ENCODE peak calls at places on chromosomes 12 and 14, in six cellular contexts. L, O, N, A, C and X are unnamed samples.

GRCh38 chr12:47938093-47938492 is 25.3 kb upstream of the TMEM106C start:
- DNase-seq in L (no peak), O (no peak), N (no peak), A (peak), C (no peak), X (no peak)

GRCh38 chr12:2582631-2583616 is 211.8 kb upstream of the FKBP4 start:
- DNase-seq in L (peak), O (peak), N (peak), A (peak), C (peak), X (peak)

GRCh38 chr14:57692671-57693070 is 173.2 kb downstream of the SLC35F4 start:
- DNase-seq in L (peak), O (peak), N (peak), A (peak), C (peak), X (peak)

GRCh38 chr12:30329281-30329680 is 366.4 kb downstream of the IPO8 start:
- DNase-seq in L (no peak), O (no peak), N (no peak), A (peak), C (no peak), X (no peak)

GRCh38 chr12:62138527-62138926 is 121.7 kb upstream of the USP15 start:
- DNase-seq in L (no peak), O (no peak), N (no peak), A (no peak), C (no peak), X (no peak)

GRCh38 chr12:96210376-96211055 is 16.3 kb downstream of the ELK3 start:
- DNase-seq in L (no peak), O (no peak), N (no peak), A (no peak), C (no peak), X (no peak)

GRCh38 chr14:104561661-104562495 is 17.7 kb upstream of the C14orf180 start:
- DNase-seq in L (no peak), O (no peak), N (no peak), A (no peak), C (no peak), X (no peak)

GRCh38 chr12:116152268-116152667 is 125.2 kb downstream of the MED13L start:
- DNase-seq in L (no peak), O (no peak), N (no peak), A (no peak), C (no peak), X (no peak)

GRCh38 chr12:46964496-46965098 is 114.8 kb upstream of the PCED1B start:
- DNase-seq in L (no peak), O (peak), N (peak), A (no peak), C (no peak), X (peak)

GRCh38 chr14:25041484-25041883 is 8.5 kb downstream of the STXBP6 start:
- DNase-seq in L (no peak), O (no peak), N (no peak), A (no peak), C (no peak), X (peak)

GRCh38 chr12:56206373-56207166 is 15.2 kb downstream of the RNF41 start:
- DNase-seq in L (no peak), O (peak), N (peak), A (peak), C (peak), X (peak)

GRCh38 chr14:100381386-100382105 is 58.4 kb downstream of the SLC25A47 start:
- DNase-seq in L (no peak), O (no peak), N (peak), A (no peak), C (no peak), X (no peak)
- TF ChIP-seq EZH2 in L (no peak), O (no peak), N (no peak), A (no peak), C (no peak), X (no peak)

DNA sequence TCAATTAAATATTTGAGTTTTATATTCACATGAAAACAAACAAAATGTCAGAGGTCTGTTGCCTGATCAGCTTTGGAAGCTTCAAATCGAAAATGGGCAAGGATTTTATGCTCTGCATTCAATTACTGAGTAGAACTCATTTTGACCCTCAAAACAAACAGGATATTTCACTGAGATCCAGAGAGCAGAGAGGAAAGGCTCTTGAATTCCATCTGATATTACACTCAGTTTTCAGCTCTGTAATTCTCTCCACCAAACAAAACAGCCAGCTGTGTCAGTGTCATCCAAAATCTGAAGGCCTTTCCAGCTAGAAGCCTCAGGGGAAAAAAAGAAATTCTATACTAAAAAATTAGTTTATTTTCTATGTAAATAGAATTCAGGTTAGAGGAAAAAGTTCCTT is 128.5 kb upstream of the FLRT2 start:
- DNase-seq in L (no peak), O (no peak), N (no peak), A (no peak), C (no peak), X (no peak)
- TF ChIP-seq CTCF in L (no peak), O (no peak), N (no peak), A (no peak), C (no peak), X (no peak)

GRCh38 chr12:5806376-5807089 is 138.5 kb downstream of the ANO2 start:
- DNase-seq in L (no peak), O (no peak), N (no peak), A (peak), C (no peak), X (no peak)

GRCh38 chr12:5808956-5809355 is 136.1 kb downstream of the ANO2 start:
- DNase-seq in L (peak), O (no peak), N (no peak), A (peak), C (no peak), X (peak)

GRCh38 chr12:5807090-5807414 is 138.0 kb downstream of the ANO2 start:
- DNase-seq in L (peak), O (no peak), N (no peak), A (peak), C (no peak), X (no peak)

GRCh38 chr12:5809586-5809985 is 135.5 kb downstream of the ANO2 start:
- DNase-seq in L (no peak), O (no peak), N (no peak), A (peak), C (no peak), X (no peak)

DNA sequence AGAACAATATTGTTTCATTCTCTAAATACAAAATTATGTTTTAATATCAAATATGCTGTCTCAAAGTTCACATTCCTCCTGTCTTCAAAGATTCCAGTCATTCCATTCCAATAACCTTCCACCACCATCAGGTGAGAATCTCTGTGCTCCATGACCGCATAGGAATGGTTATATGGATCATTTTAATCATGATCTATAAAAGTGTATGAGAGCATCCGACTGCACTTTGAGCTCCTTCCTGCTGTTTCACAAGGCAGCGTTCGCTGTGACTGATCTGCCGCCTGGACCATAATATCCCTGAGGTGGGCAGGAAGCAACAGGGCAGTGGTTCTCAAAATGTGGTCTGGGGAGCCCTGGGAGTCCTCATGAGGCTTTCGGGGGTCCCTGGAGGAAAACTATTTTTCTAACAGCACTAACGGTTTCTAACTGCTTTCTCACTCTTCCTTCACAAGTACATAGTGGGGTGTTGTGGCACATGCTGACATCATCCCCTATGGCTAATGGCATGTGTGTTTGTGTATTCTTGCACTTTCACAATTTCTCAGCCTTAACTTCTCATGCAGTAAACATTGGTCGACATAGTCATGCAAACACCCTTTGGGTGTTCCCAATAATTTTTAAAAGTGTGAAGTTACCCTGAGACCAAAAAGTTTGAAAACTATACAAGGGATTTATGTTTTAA is 137.4 kb downstream of the ANO2 start:
- DNase-seq in L (no peak), O (no peak), N (no peak), A (peak), C (no peak), X (no peak)
- TF ChIP-seq EZH2phosphoT487 in L (no peak), O (no peak), N (no peak), A (no peak), C (no peak), X (no peak)

GRCh38 chr12:132617822-132618682 is 524 bp upstream of the P2RX2 start:
- DNase-seq in L (no peak), O (peak), N (peak), A (no peak), C (no peak), X (no peak)
- TF ChIP-seq EZH2 in L (no peak), O (no peak), N (peak), A (peak), C (no peak), X (peak)

GRCh38 chr14:28751467-28752058 is 15.0 kb upstream of the FOXG1 start:
- DNase-seq in L (peak), O (peak), N (peak), A (peak), C (peak), X (peak)

GRCh38 chr14:28755930-28756895 is 10.4 kb upstream of the FOXG1 start:
- DNase-seq in L (no peak), O (peak), N (peak), A (no peak), C (no peak), X (no peak)

GRCh38 chr14:28756896-28757570 is 9.6 kb upstream of the FOXG1 start:
- DNase-seq in L (no peak), O (peak), N (peak), A (peak), C (no peak), X (peak)

GRCh38 chr14:28755198-28755794 is 11.3 kb upstream of the FOXG1 start:
- DNase-seq in L (no peak), O (no peak), N (no peak), A (no peak), C (no peak), X (no peak)

DNA sequence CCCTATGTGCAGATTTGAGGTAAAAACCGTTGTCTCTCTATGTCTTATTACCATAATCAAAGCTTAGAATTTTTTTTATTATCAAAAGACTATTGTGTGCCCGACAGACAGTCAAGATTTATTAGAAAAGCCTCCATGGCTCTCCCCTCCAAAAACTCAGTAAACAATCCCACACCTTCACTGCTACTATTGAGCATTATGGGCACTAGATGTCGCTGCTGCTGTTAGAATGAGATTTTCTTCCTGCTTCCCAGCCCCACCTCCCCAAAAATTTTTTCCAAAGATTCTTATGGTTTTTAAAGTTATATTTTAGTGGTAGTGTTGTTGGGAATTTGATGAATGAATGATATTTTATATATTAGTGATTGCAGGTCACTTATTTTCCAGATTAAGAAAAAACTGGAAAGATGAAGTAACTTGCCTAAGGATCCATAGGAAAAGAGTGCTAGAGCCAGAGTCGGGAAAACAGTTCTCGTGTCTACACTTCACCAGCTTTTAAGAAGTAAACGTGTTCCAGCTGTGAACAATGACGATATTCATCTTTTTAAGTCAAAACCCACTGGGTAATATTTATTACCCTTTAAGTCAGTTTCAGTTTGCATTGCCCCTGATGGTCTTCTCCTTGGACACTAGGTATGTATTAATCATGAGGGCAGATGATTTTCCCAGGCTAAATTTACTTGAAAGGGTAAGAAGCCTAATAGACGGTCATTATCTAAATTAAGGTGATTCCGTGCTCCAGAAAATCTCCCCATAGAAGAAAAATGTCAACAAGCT is 12.2 kb upstream of the FOXG1 start:
- DNase-seq in L (no peak), O (peak), N (peak), A (peak), C (peak), X (peak)
- TF ChIP-seq CTCF in L (peak), O (peak), N (peak), A (peak), C (peak), X (peak)

GRCh38 chr12:54393743-54394142 is 9.2 kb upstream of the ZNF385A start:
- DNase-seq in L (no peak), O (no peak), N (no peak), A (no peak), C (no peak), X (no peak)
- TF ChIP-seq EZH2phosphoT487 in L (no peak), O (no peak), N (no peak), A (no peak), C (no peak), X (no peak)

GRCh38 chr12:113478351-113479011 is 6.8 kb upstream of the LHX5 start:
- DNase-seq in L (no peak), O (peak), N (peak), A (no peak), C (no peak), X (no peak)
- TF ChIP-seq EZH2 in L (no peak), O (peak), N (no peak), A (no peak), C (no peak), X (peak)

GRCh38 chr14:102835959-102836358 is 58.7 kb downstream of the TRAF3 start:
- DNase-seq in L (no peak), O (no peak), N (no peak), A (no peak), C (no peak), X (no peak)

GRCh38 chr14:102840115-102840514 is 62.9 kb downstream of the TRAF3 start:
- DNase-seq in L (no peak), O (no peak), N (no peak), A (no peak), C (no peak), X (no peak)

GRCh38 chr14:102838531-102838930 is 61.3 kb downstream of the TRAF3 start:
- DNase-seq in L (no peak), O (peak), N (peak), A (no peak), C (no peak), X (no peak)

GRCh38 chr14:102840801-102841528 is 63.7 kb downstream of the TRAF3 start:
- DNase-seq in L (no peak), O (peak), N (no peak), A (no peak), C (no peak), X (no peak)
- TF ChIP-seq CTCF in L (no peak), O (no peak), N (no peak), A (no peak), C (no peak), X (no peak)